ENCODE peak calls at places on chromosomes 1 and 21, in seven cellular contexts. H is mammary epithelial cell, E is GM20000, I is mucosa of descending colon, S is fibroblast of the aortic adventitia, X is heart left ventricle, O is coronary artery. B is an unnamed sample.

GRCh38 chr21:20971296-20971921 is 26.8 kb upstream of the NCAM2 start:
- DNase-seq in H (no peak), I (peak; percentile 57), O (no peak), E (peak; percentile 19), X (no peak), S (peak; percentile 65), B (no peak)

GRCh38 chr1:220787069-220787614 is 429 bp downstream of the MTARC1 start:
- DNase-seq in E (no peak), H (peak; percentile 43), O (no peak), X (no peak), S (no peak), I (peak; percentile 78), B (peak; percentile 80)

GRCh38 chr1:178579562-178579961 is 66.7 kb downstream of the TEX35 start:
- DNase-seq in E (no peak), S (no peak), I (no peak), H (no peak), X (no peak), O (no peak), B (peak; percentile 46)

GRCh38 chr1:107292012-107292411 is 151.2 kb downstream of the NTNG1 start:
- DNase-seq in H (no peak), E (no peak), S (no peak), X (no peak), I (no peak), O (no peak), B (no peak)

GRCh38 chr1:240821925-240822324 is 210.0 kb upstream of the GREM2 start:
- DNase-seq in I (no peak), O (no peak), E (no peak), H (no peak), X (no peak), S (no peak), B (no peak)

GRCh38 chr1:206921772-206922265 is at the start of gene FCMR:
- DNase-seq in X (peak; percentile 29), E (peak; percentile 54), H (no peak), I (peak; percentile 57), O (no peak), S (no peak), B (no peak)

GRCh38 chr1:39195166-39196111 is 9.1 kb upstream of the MACF1 start:
- DNase-seq in O (no peak), I (no peak), H (no peak), X (no peak), S (peak; percentile 56), E (no peak), B (no peak)

GRCh38 chr1:34066921-34067603 is 98.0 kb downstream of the CSMD2 start:
- DNase-seq in I (no peak), S (peak; percentile 83), H (no peak), E (no peak), X (no peak), O (no peak), B (no peak)

GRCh38 chr1:186479162-186479561 is 18.2 kb upstream of the PDC start:
- DNase-seq in X (no peak), I (no peak), S (no peak), H (no peak), O (no peak), E (no peak), B (no peak)

GRCh38 chr1:220966473-220966872 is 87.2 kb downstream of the HLX start:
- DNase-seq in S (no peak), I (no peak), E (no peak), O (no peak), X (no peak), H (no peak), B (no peak)

GRCh38 chr1:63936276-63936675 is 162.5 kb downstream of the ROR1 start:
- DNase-seq in X (no peak), H (no peak), E (no peak), I (no peak), O (no peak), S (no peak), B (no peak)

GRCh38 chr1:169676001-169676400 is 35.4 kb downstream of the SELL start:
- DNase-seq in X (no peak), S (peak; percentile 93), H (peak; percentile 31), E (no peak), I (no peak), O (no peak), B (no peak)

GRCh38 chr1:46244656-46245371 is 2.7 kb upstream of the RAD54L start:
- DNase-seq in S (peak; percentile 27), I (no peak), X (no peak), H (no peak), O (no peak), E (peak; percentile 74), B (no peak)

GRCh38 chr1:71641013-71641412 is 560.2 kb upstream of the ZRANB2 start:
- DNase-seq in H (no peak), S (no peak), E (no peak), I (no peak), X (no peak), O (no peak), B (no peak)

GRCh38 chr1:85200870-85201339 is at the start of gene SYDE2:
- DNase-seq in E (peak; percentile 88), X (peak; percentile 80), H (peak; percentile 71), S (peak; percentile 41), I (peak; percentile 79), O (peak; percentile 85), B (peak; percentile 87)

GRCh38 chr21:31351438-31351837 is 7.4 kb upstream of the TIAM1 start:
- DNase-seq in O (no peak), S (peak; percentile 28), X (no peak), H (peak; percentile 81), I (no peak), E (no peak), B (no peak)

GRCh38 chr1:54500030-54500389 is 48.0 kb upstream of the ACOT11 start:
- DNase-seq in O (no peak), E (no peak), X (no peak), I (peak; percentile 46), H (no peak), S (no peak), B (no peak)

GRCh38 chr1:209619696-209620483 is 32.3 kb downstream of the LAMB3 start:
- DNase-seq in S (no peak), E (no peak), O (no peak), X (no peak), I (no peak), H (no peak), B (no peak)

GRCh38 chr1:101995984-101996731 is 568 bp downstream of the OLFM3 start:
- DNase-seq in I (no peak), O (no peak), E (no peak), S (no peak), H (no peak), X (no peak), B (no peak)

GRCh38 chr1:192010406-192010805 is 147.9 kb upstream of the RGS18 start:
- DNase-seq in O (no peak), E (no peak), H (no peak), X (no peak), S (peak; percentile 0), I (no peak), B (no peak)

GRCh38 chr1:207336559-207337467 is 15.3 kb downstream of the CD55 start:
- DNase-seq in I (no peak), O (no peak), H (peak; percentile 45), X (no peak), E (peak; percentile 50), S (no peak), B (no peak)

GRCh38 chr1:47984175-47984789 is 12.9 kb downstream of the TRABD2B start:
- DNase-seq in S (no peak), I (no peak), O (no peak), H (no peak), X (peak; percentile 44), E (no peak), B (no peak)

GRCh38 chr1:206508956-206509355 is 1.6 kb downstream of the RASSF5 start:
- DNase-seq in S (peak; percentile 90), O (no peak), E (no peak), X (no peak), H (no peak), I (no peak), B (no peak)

GRCh38 chr1:62810420-62811274 is 26.7 kb downstream of the ATG4C start:
- DNase-seq in E (peak; percentile 43), X (no peak), H (no peak), S (no peak), I (no peak), O (no peak), B (no peak)

GRCh38 chr1:4149281-4149680 is 249.2 kb upstream of the C1orf174 start:
- DNase-seq in H (no peak), S (no peak), I (no peak), E (no peak), O (no peak), X (no peak), B (no peak)

GRCh38 chr1:41608242-41608641 is 123.8 kb upstream of the EDN2 start:
- DNase-seq in O (no peak), H (peak; percentile 17), I (no peak), E (no peak), S (peak; percentile 66), X (no peak), B (no peak)

GRCh38 chr1:109740615-109741373 is at the start of gene GSTM3:
- DNase-seq in O (no peak), H (no peak), S (no peak), I (no peak), E (no peak), X (no peak), B (peak; percentile 2)
- TF ChIP-seq CTCF in O (no peak), H (no peak), S (no peak), I (no peak), E (no peak), X (no peak), B (no peak)

GRCh38 chr1:231369282-231369681 is 31.2 kb downstream of the SPRTN start:
- DNase-seq in H (no peak), E (no peak), O (no peak), S (no peak), X (no peak), I (no peak), B (no peak)
- TF ChIP-seq CTCF in H (peak; percentile 28), E (no peak), O (no peak), S (no peak), X (no peak), I (no peak), B (no peak)

GRCh38 chr1:214590696-214591095 is 12.3 kb upstream of the CENPF start:
- DNase-seq in E (no peak), X (no peak), H (no peak), O (no peak), I (no peak), S (no peak), B (no peak)
- TF ChIP-seq CTCF in E (no peak), X (no peak), H (no peak), O (no peak), I (no peak), S (no peak), B (peak; percentile 31)

GRCh38 chr1:1797731-1798341 is 19.6 kb upstream of the NADK start:
- DNase-seq in E (no peak), S (no peak), O (no peak), H (no peak), I (peak; percentile 25), X (no peak), B (no peak)

GRCh38 chr1:1794999-1795398 is 16.7 kb upstream of the NADK start:
- DNase-seq in X (no peak), O (no peak), H (no peak), I (no peak), E (no peak), S (no peak), B (no peak)

GRCh38 chr1:1793481-1794244 is 15.4 kb upstream of the NADK start:
- DNase-seq in X (no peak), I (no peak), O (no peak), S (no peak), E (no peak), H (no peak), B (no peak)

GRCh38 chr1:1799716-1800115 is 21.4 kb upstream of the NADK start:
- DNase-seq in E (peak; percentile 82), I (no peak), S (no peak), O (no peak), H (no peak), X (no peak), B (no peak)

GRCh38 chr1:1796466-1796865 is 18.2 kb upstream of the NADK start:
- DNase-seq in O (no peak), E (no peak), S (no peak), X (no peak), H (no peak), I (no peak), B (no peak)
- TF ChIP-seq CTCF in O (no peak), E (no peak), S (peak; percentile 35), X (no peak), H (peak; percentile 15), I (no peak), B (peak; percentile 27)